ENCODE peak calls at places on chromosome 1, in five cellular contexts. L is ovary, P is astrocyte, R is stomach, Q is cardiac fibroblast. T is an unnamed sample.

GRCh38 chr1:207282496-207283380 is 38.7 kb upstream of the CD55 start:
- DNase-seq in L (no peak), P (peak; percentile 66), R (peak; percentile 59), Q (no peak), T (no peak)

GRCh38 chr1:40627987-40628902 is 37.2 kb downstream of the RIMS3 start:
- DNase-seq in L (no peak), P (no peak), R (no peak), Q (no peak), T (no peak)

GRCh38 chr1:54803761-54804470 is 2.8 kb upstream of the TTC22 start:
- DNase-seq in L (peak; percentile 33), P (no peak), R (peak; percentile 50), Q (peak; percentile 58), T (no peak)

GRCh38 chr1:192805832-192806323 is 3.0 kb upstream of the RGS2 start:
- DNase-seq in L (no peak), P (peak; percentile 92), R (no peak), Q (peak; percentile 98), T (no peak)

GRCh38 chr1:200670215-200671118 is 760 bp upstream of the DDX59 start:
- DNase-seq in L (no peak), P (peak; percentile 60), R (peak; percentile 34), Q (peak; percentile 76), T (no peak)

GRCh38 chr1:159945483-159946241 is at the start of gene IGSF9:
- DNase-seq in L (peak; percentile 90), P (peak; percentile 55), R (peak; percentile 91), Q (peak; percentile 38), T (peak; percentile 58)

GRCh38 chr1:161070737-161071136 is 1.0 kb upstream of the ARHGAP30 start:
- DNase-seq in L (no peak), P (no peak), R (no peak), Q (peak; percentile 47), T (no peak)

GRCh38 chr1:204127597-204128242 is 24.1 kb downstream of the ETNK2 start:
- DNase-seq in L (peak; percentile 69), P (peak; percentile 51), R (peak; percentile 72), Q (peak; percentile 95), T (no peak)

GRCh38 chr1:224621813-224622682 is 5.9 kb downstream of the CNIH3 start:
- DNase-seq in L (no peak), P (no peak), R (no peak), Q (no peak), T (no peak)

GRCh38 chr1:172293379-172293778 is 127.1 kb upstream of the C1orf105 start:
- DNase-seq in L (no peak), P (peak; percentile 98), R (no peak), Q (no peak), T (no peak)

GRCh38 chr1:30466026-30466425 is 257.4 kb downstream of the MATN1 start:
- DNase-seq in L (no peak), P (no peak), R (no peak), Q (no peak), T (no peak)

GRCh38 chr1:160168609-160169369 is 17.4 kb downstream of the ATP1A4 start:
- DNase-seq in L (no peak), P (peak; percentile 18), R (no peak), Q (no peak), T (no peak)

GRCh38 chr1:40081874-40082273 is 15.2 kb downstream of the PPT1 start:
- DNase-seq in L (no peak), P (no peak), R (no peak), Q (no peak), T (no peak)

GRCh38 chr1:100528861-100529260 is 9.1 kb upstream of the GPR88 start:
- DNase-seq in L (no peak), P (peak; percentile 82), R (no peak), Q (no peak), T (no peak)

GRCh38 chr1:33231166-33231565 is 25.1 kb upstream of the ZNF362 start:
- DNase-seq in L (no peak), P (no peak), R (no peak), Q (no peak), T (no peak)

GRCh38 chr1:188023206-188023605 is 1194.5 kb downstream of the PLA2G4A start:
- DNase-seq in L (no peak), P (peak; percentile 57), R (no peak), Q (no peak), T (no peak)

GRCh38 chr1:212951058-212951923 is 950 bp downstream of the VASH2 start:
- DNase-seq in L (no peak), P (no peak), R (no peak), Q (no peak), T (no peak)

GRCh38 chr1:77468556-77468955 is 186.7 kb downstream of the AK5 start:
- DNase-seq in L (no peak), P (no peak), R (no peak), Q (no peak), T (no peak)

GRCh38 chr1:91700332-91700731 is 185.6 kb downstream of the TGFBR3 start:
- DNase-seq in L (no peak), P (no peak), R (no peak), Q (peak; percentile 90), T (no peak)

GRCh38 chr1:68963353-68963752 is 466.5 kb upstream of the DEPDC1 start:
- DNase-seq in L (no peak), P (peak; percentile 35), R (no peak), Q (no peak), T (no peak)

GRCh38 chr1:8118031-8118451 is 91.9 kb upstream of the ERRFI1 start:
- DNase-seq in L (no peak), P (peak; percentile 66), R (no peak), Q (peak; percentile 52), T (no peak)

GRCh38 chr1:12184008-12184681 is 17.4 kb downstream of the TNFRSF1B start:
- DNase-seq in L (peak; percentile 89), P (peak; percentile 50), R (peak; percentile 56), Q (peak; percentile 87), T (no peak)
- TF ChIP-seq CTCF in L (peak; percentile 35), P (no peak), R (no peak), Q (peak; percentile 35), T (no peak)

GRCh38 chr1:42157667-42158066 is 4.5 kb downstream of the GUCA2B start:
- DNase-seq in L (no peak), P (no peak), R (no peak), Q (no peak), T (no peak)
- TF ChIP-seq CTCF in L (no peak), P (no peak), R (no peak), Q (no peak), T (no peak)

DNA sequence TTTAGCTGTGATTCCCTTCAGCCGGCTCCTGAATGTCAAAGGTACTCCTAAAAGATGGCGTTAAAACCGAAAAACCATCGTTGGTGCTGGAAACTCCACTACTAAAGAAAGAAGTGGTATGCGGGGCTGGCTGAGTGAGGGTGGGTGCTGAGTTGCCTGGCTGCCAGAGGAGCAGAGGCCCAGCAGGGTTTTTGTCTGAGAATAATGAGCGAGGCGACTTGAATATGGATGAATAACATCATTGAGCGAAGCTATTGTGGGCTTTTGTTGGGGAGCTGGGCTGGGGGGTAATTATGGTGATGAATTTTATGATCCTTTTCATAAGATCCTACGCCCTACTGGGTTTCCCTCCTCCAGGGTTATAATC is 1.9 kb downstream of the PDPN start:
- DNase-seq in L (no peak), P (no peak), R (no peak), Q (no peak), T (no peak)
- TF ChIP-seq CTCF in L (no peak), P (no peak), R (no peak), Q (no peak), T (no peak)

GRCh38 chr1:234409328-234409727 is 36.1 kb downstream of the COA6 start:
- DNase-seq in L (no peak), P (no peak), R (no peak), Q (no peak), T (no peak)
- TF ChIP-seq CTCF in L (no peak), P (no peak), R (no peak), Q (no peak), T (no peak)

GRCh38 chr1:208759250-208759649 is 515.1 kb upstream of the PLXNA2 start:
- DNase-seq in L (no peak), P (no peak), R (no peak), Q (no peak), T (no peak)
- TF ChIP-seq CTCF in L (no peak), P (no peak), R (no peak), Q (no peak), T (no peak)

GRCh38 chr1:11272842-11273594 is at the start of gene UBIAD1:
- DNase-seq in L (peak; percentile 88), P (peak; percentile 67), R (peak; percentile 87), Q (peak; percentile 89), T (peak; percentile 80)
- TF ChIP-seq CTCF in L (no peak), P (no peak), R (peak; percentile 12), Q (peak; percentile 28), T (no peak)

DNA sequence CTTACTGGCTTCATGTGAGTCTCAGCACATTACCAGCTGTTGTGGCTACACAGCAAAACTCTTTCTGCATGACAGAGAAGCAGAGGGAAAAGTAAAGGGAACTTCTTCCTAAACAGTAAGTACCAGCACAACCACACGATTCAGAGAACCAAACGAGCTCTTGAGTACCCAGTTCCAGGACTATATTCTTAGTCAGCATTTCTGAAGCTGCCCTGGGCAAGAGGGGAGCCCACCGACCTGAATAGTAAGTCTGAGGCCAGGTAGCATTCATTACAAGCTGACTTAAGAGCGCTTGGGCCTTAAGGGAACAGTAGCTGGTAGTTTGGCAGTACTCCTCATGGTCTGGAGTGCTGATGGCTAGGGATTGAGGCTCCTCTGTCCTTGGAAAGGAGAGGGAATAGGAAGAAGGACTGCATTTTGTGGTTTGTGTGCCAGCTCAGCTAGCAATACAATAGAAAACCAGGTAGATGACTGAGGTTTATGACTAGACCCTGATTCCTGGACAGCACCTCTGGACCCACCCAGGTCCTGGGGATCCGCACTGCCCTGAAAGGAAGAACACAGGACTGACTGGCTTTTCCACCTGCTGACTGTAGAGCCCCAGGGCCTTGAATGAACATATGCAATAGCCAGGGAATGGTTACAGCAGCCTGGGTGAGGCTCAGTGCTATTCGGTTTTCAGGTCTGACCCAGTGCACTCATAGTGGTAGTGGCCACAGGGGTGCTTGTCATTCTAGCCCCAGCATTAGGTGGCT is 396.8 kb upstream of the PRMT6 start:
- DNase-seq in L (no peak), P (no peak), R (no peak), Q (no peak), T (no peak)
- TF ChIP-seq CTCF in L (no peak), P (no peak), R (no peak), Q (no peak), T (no peak)

DNA sequence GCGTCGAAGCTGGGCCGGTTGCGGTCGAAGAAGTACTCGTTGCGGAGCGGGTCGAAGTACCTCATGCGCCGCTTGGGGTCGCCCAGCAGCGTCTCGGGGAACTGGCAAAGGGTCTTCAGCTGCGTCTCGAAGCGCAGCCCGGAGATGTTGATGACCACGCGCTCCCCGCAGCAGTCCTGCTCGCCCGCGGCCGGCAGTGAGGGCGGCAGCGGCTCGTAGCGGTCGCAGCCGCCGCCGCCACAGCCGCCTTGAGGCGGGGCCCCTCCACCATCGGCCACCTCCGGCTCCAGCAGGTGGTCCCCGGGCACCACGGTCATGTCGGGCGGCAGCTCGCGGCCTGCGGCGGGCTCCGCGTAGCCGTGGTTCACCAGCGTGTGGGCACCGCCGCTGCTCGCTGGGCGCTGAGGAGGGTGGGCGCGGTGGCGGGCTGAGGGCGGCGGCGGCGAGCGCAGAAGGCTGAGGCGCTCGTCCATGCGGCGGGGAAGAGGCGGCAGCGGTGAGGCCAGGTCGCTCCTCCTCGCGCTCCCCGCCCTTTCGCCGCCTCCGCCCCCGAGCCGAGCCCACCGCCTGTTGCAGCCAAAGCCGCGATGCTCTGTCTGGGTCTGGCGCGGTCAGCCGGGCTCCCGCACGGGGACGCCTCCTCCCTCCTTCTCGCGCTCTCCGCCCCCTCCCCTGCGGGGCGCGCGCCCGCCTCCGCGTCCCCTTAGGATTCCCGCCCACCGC is at the start of gene KCNA3:
- DNase-seq in L (peak; percentile 56), P (no peak), R (peak; percentile 44), Q (no peak), T (peak; percentile 68)
- TF ChIP-seq CTCF in L (peak; percentile 5), P (no peak), R (no peak), Q (no peak), T (no peak)